ENCODE peak calls at places on chromosomes 11 and 22, in eight cellular contexts. O is substantia nigra; J is AG08395; B is activated T-cell treated with anti-CD3 and anti-CD28 coated beads for 4 hours; P is stomach; Q is uterus; G is EL; A is activated CD4-positive, alpha-beta T cell treated with anti-CD3 and anti-CD28 coated beads for 4 hours. L is an unnamed sample.

GRCh38 chr11:125938418-125938817 is 7.4 kb upstream of the VSIG10L2 start:
- DNase-seq in O (no peak), J (no peak), B (no peak), P (peak), Q (no peak), G (no peak), A (no peak), L (no peak)

GRCh38 chr11:94882931-94883330 is 90.4 kb downstream of the CWC15 start:
- DNase-seq in O (no peak), J (no peak), B (no peak), P (no peak), Q (no peak), G (no peak), A (no peak), L (no peak)

GRCh38 chr11:94876645-94877445 is 96.5 kb downstream of the CWC15 start:
- DNase-seq in O (no peak), J (peak), B (peak), P (no peak), Q (peak), G (peak), A (peak), L (peak)

GRCh38 chr11:68271023-68271780 is 571 bp downstream of the C11orf24 start:
- DNase-seq in O (no peak), J (peak), B (peak), P (peak), Q (peak), G (peak), A (peak), L (peak)

GRCh38 chr11:79940976-79941735 is 500.3 kb upstream of the TENM4 start:
- DNase-seq in O (no peak), J (no peak), B (no peak), P (no peak), Q (no peak), G (peak), A (no peak), L (no peak)

GRCh38 chr22:19976671-19977070 is 35.1 kb upstream of the TXNRD2 start:
- DNase-seq in O (no peak), J (no peak), B (no peak), P (no peak), Q (no peak), G (no peak), A (no peak), L (no peak)

GRCh38 chr22:19634206-19634536 is 80.1 kb upstream of the SEPTIN5 start:
- DNase-seq in O (no peak), J (no peak), B (no peak), P (no peak), Q (no peak), G (no peak), A (no peak), L (no peak)

GRCh38 chr11:115078461-115079438 is 400.4 kb downstream of the NXPE2 start:
- DNase-seq in O (no peak), J (no peak), B (no peak), P (no peak), Q (no peak), G (no peak), A (no peak), L (no peak)

GRCh38 chr22:33922268-33922667 is 2.0 kb upstream of the LARGE1 start:
- DNase-seq in O (no peak), J (peak), B (no peak), P (peak), Q (peak), G (no peak), A (no peak), L (no peak)

GRCh38 chr11:98564881-98565280 is 455.9 kb upstream of the CNTN5 start:
- DNase-seq in O (no peak), J (no peak), B (no peak), P (no peak), Q (no peak), G (no peak), A (no peak), L (no peak)

GRCh38 chr22:49676783-49677494 is 150.7 kb downstream of the BRD1 start:
- DNase-seq in O (no peak), J (no peak), B (no peak), P (no peak), Q (peak), G (no peak), A (no peak), L (no peak)

GRCh38 chr11:60871378-60872061 is 4.2 kb downstream of the ZP1 start:
- DNase-seq in O (no peak), J (peak), B (no peak), P (peak), Q (peak), G (peak), A (no peak), L (no peak)

GRCh38 chr11:67299471-67300191 is 3.7 kb upstream of the SSH3 start:
- DNase-seq in O (no peak), J (no peak), B (no peak), P (no peak), Q (no peak), G (no peak), A (no peak), L (no peak)

GRCh38 chr22:25783856-25784255 is 41.9 kb downstream of the MYO18B start:
- DNase-seq in O (no peak), J (no peak), B (no peak), P (no peak), Q (no peak), G (no peak), A (no peak), L (no peak)

GRCh38 chr11:56848105-56848809 is 99.8 kb upstream of the OR9G4 start:
- DNase-seq in O (no peak), J (no peak), B (no peak), P (no peak), Q (no peak), G (no peak), A (no peak), L (no peak)

L was measured in glomerular endothelial cell.